ENCODE peak calls at places on chromosomes 13 and 19, in four cellular contexts. One of them, this sample, is unnamed.

GRCh38 chr13:30985637-30986205 is 53.3 kb downstream of the TEX26 start:
- DNase-seq in dorsolateral prefrontal cortex: no peak
- DNase-seq in uterus: no peak
- DNase-seq in psoas muscle: no peak
- DNase-seq in this sample: no peak

GRCh38 chr19:39310558-39311311 is 9.9 kb downstream of the LRFN1 start:
- DNase-seq in dorsolateral prefrontal cortex: peak
- DNase-seq in uterus: no peak
- DNase-seq in psoas muscle: no peak
- DNase-seq in this sample: no peak

GRCh38 chr13:86881390-86881789 is 789.8 kb upstream of the SLITRK5 start:
- DNase-seq in dorsolateral prefrontal cortex: no peak
- DNase-seq in uterus: no peak
- DNase-seq in psoas muscle: no peak
- DNase-seq in this sample: no peak

GRCh38 chr13:106522898-106523525 is 12.4 kb downstream of the EFNB2 start:
- DNase-seq in dorsolateral prefrontal cortex: no peak
- DNase-seq in uterus: no peak
- DNase-seq in psoas muscle: no peak
- DNase-seq in this sample: no peak

GRCh38 chr19:24069907-24070657 is 16.9 kb upstream of the ZNF254 start:
- DNase-seq in dorsolateral prefrontal cortex: no peak
- DNase-seq in uterus: no peak
- DNase-seq in psoas muscle: no peak
- DNase-seq in this sample: no peak

GRCh38 chr13:26867451-26868067 is 107.0 kb upstream of the GPR12 start:
- DNase-seq in dorsolateral prefrontal cortex: no peak
- DNase-seq in uterus: no peak
- DNase-seq in psoas muscle: no peak
- DNase-seq in this sample: peak

GRCh38 chr19:38483016-38483630 is 49.6 kb downstream of the RYR1 start:
- DNase-seq in dorsolateral prefrontal cortex: no peak
- DNase-seq in uterus: no peak
- DNase-seq in psoas muscle: no peak
- DNase-seq in this sample: no peak

GRCh38 chr19:49613374-49613773 is 22.4 kb downstream of the PRR12 start:
- DNase-seq in dorsolateral prefrontal cortex: no peak
- DNase-seq in uterus: no peak
- DNase-seq in psoas muscle: no peak
- DNase-seq in this sample: no peak

GRCh38 chr13:84917252-84917878 is 881.9 kb downstream of the SLITRK6 start:
- DNase-seq in dorsolateral prefrontal cortex: no peak
- DNase-seq in uterus: no peak
- DNase-seq in psoas muscle: no peak
- DNase-seq in this sample: no peak

GRCh38 chr13:59269476-59269875 is 894.3 kb downstream of the DIAPH3 start:
- DNase-seq in dorsolateral prefrontal cortex: no peak
- DNase-seq in uterus: no peak
- DNase-seq in psoas muscle: no peak
- DNase-seq in this sample: no peak

GRCh38 chr13:114229486-114229885 is 5.2 kb upstream of the CDC16 start:
- DNase-seq in dorsolateral prefrontal cortex: no peak
- DNase-seq in uterus: no peak
- DNase-seq in psoas muscle: no peak
- DNase-seq in this sample: no peak

GRCh38 chr19:13959962-13960862 is 7.9 kb downstream of the DCAF15 start:
- DNase-seq in dorsolateral prefrontal cortex: no peak
- DNase-seq in uterus: no peak
- DNase-seq in psoas muscle: no peak
- DNase-seq in this sample: no peak

GRCh38 chr13:96080676-96081075 is 9.2 kb upstream of the HS6ST3 start:
- DNase-seq in dorsolateral prefrontal cortex: no peak
- DNase-seq in uterus: no peak
- DNase-seq in psoas muscle: no peak
- DNase-seq in this sample: no peak

GRCh38 chr13:79678100-79678499 is 197.1 kb downstream of the NDFIP2 start:
- DNase-seq in dorsolateral prefrontal cortex: no peak
- DNase-seq in uterus: no peak
- DNase-seq in psoas muscle: no peak
- DNase-seq in this sample: no peak

GRCh38 chr19:33110201-33110910 is 21.6 kb upstream of the WDR88 start:
- DNase-seq in dorsolateral prefrontal cortex: no peak
- DNase-seq in uterus: no peak
- DNase-seq in psoas muscle: no peak
- DNase-seq in this sample: no peak

GRCh38 chr19:28594737-28595136 is 618.2 kb downstream of the UQCRFS1 start:
- DNase-seq in dorsolateral prefrontal cortex: no peak
- DNase-seq in uterus: no peak
- DNase-seq in psoas muscle: no peak
- DNase-seq in this sample: no peak

GRCh38 chr19:2230029-2230531 is 6.0 kb downstream of the PLEKHJ1 start:
- DNase-seq in dorsolateral prefrontal cortex: no peak
- DNase-seq in uterus: no peak
- DNase-seq in psoas muscle: no peak
- DNase-seq in this sample: no peak

GRCh38 chr19:2232286-2233151 is 3.6 kb downstream of the PLEKHJ1 start:
- DNase-seq in dorsolateral prefrontal cortex: no peak
- DNase-seq in uterus: no peak
- DNase-seq in psoas muscle: no peak
- DNase-seq in this sample: no peak

GRCh38 chr19:2230807-2231533 is 5.2 kb downstream of the PLEKHJ1 start:
- DNase-seq in dorsolateral prefrontal cortex: no peak
- DNase-seq in uterus: no peak
- DNase-seq in psoas muscle: no peak
- DNase-seq in this sample: no peak

GRCh38 chr19:2233601-2234280 is 2.4 kb downstream of the PLEKHJ1 start:
- DNase-seq in dorsolateral prefrontal cortex: no peak
- DNase-seq in uterus: no peak
- DNase-seq in psoas muscle: no peak
- DNase-seq in this sample: no peak

DNA sequence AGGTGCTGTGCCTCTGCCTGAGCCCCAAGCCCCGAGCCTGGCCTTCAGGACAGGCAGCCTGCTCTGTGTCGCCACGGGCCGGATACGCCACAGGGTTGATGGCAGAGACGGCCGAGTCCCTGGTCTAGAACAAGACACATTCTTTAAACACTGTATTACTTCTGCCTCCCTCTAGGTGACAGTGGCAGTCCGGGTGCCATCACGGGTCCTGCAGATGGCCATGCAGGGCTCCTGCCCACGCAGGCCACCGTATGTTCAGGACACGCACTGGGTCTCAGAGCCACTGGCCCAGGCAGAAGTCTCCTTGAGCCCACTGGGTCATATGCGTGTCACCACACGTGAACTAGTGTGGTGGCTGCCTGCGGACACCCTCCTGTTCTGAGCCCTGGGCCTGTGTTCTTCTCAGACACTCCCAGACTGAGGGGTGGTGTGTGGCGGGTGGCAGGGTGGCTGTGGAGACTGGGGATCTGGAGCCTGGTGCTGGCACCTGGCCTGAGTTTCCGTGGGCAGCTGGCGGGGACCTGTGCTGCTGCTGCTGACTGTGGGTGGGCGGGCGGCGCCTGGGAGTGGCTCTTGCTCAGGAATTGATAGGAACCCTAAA is 4.4 kb downstream of the PLEKHJ1 start:
- DNase-seq in dorsolateral prefrontal cortex: peak
- DNase-seq in uterus: no peak
- DNase-seq in psoas muscle: no peak
- DNase-seq in this sample: no peak
- TF ChIP-seq CTCF in dorsolateral prefrontal cortex: no peak
- TF ChIP-seq CTCF in uterus: no peak
- TF ChIP-seq CTCF in psoas muscle: peak
- TF ChIP-seq CTCF in this sample: no peak

GRCh38 chr13:32262619-32263018 is 52.5 kb downstream of the ZAR1L start:
- DNase-seq in dorsolateral prefrontal cortex: no peak
- DNase-seq in uterus: no peak
- DNase-seq in psoas muscle: no peak
- DNase-seq in this sample: no peak

GRCh38 chr13:32264407-32264806 is 50.8 kb downstream of the ZAR1L start:
- DNase-seq in dorsolateral prefrontal cortex: no peak
- DNase-seq in uterus: peak
- DNase-seq in psoas muscle: peak
- DNase-seq in this sample: no peak

GRCh38 chr13:32265726-32266125 is 49.4 kb downstream of the ZAR1L start:
- DNase-seq in dorsolateral prefrontal cortex: no peak
- DNase-seq in uterus: no peak
- DNase-seq in psoas muscle: no peak
- DNase-seq in this sample: no peak

GRCh38 chr13:32267836-32268439 is 47.2 kb downstream of the ZAR1L start:
- DNase-seq in dorsolateral prefrontal cortex: no peak
- DNase-seq in uterus: no peak
- DNase-seq in psoas muscle: no peak
- DNase-seq in this sample: peak

DNA sequence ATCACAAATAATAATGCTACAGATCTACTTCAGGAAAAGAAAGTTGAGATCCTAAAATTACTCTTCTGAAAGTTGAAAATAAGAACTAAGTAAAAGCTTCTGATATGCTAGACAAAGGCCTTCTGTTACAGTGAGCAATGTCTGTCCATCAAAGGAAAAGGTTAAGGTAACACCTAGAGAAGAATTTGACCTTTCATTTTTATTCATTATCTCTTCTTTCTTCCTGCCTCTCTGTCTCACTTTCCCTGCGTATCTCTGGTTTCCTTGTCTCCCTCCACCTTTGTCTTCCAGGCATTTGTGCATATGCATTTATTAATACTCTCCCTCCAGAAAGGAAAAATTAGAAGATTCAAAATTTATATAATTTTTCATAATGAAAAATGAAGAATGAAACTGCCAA is 49.0 kb downstream of the ZAR1L start:
- DNase-seq in dorsolateral prefrontal cortex: no peak
- DNase-seq in uterus: no peak
- DNase-seq in psoas muscle: no peak
- DNase-seq in this sample: no peak
- TF ChIP-seq CTCF in dorsolateral prefrontal cortex: no peak
- TF ChIP-seq CTCF in uterus: no peak
- TF ChIP-seq CTCF in psoas muscle: no peak
- TF ChIP-seq CTCF in this sample: no peak

GRCh38 chr19:43229315-43229714 is 23.9 kb upstream of the PSG4 start:
- DNase-seq in dorsolateral prefrontal cortex: no peak
- DNase-seq in uterus: no peak
- DNase-seq in psoas muscle: no peak
- DNase-seq in this sample: no peak
- TF ChIP-seq CTCF in dorsolateral prefrontal cortex: no peak
- TF ChIP-seq CTCF in uterus: no peak
- TF ChIP-seq CTCF in psoas muscle: no peak
- TF ChIP-seq CTCF in this sample: no peak

GRCh38 chr19:18588611-18589379 is at the start of gene REX1BD:
- DNase-seq in dorsolateral prefrontal cortex: peak
- DNase-seq in uterus: peak
- DNase-seq in psoas muscle: peak
- DNase-seq in this sample: peak

GRCh38 chr19:18587561-18587960 is 1.0 kb upstream of the REX1BD start:
- DNase-seq in dorsolateral prefrontal cortex: no peak
- DNase-seq in uterus: no peak
- DNase-seq in psoas muscle: no peak
- DNase-seq in this sample: no peak

GRCh38 chr19:18587962-18588610 is 512 bp upstream of the REX1BD start:
- DNase-seq in dorsolateral prefrontal cortex: no peak
- DNase-seq in uterus: no peak
- DNase-seq in psoas muscle: no peak
- DNase-seq in this sample: no peak

GRCh38 chr19:18590273-18591272 is 2.0 kb downstream of the REX1BD start:
- DNase-seq in dorsolateral prefrontal cortex: peak
- DNase-seq in uterus: no peak
- DNase-seq in psoas muscle: peak
- DNase-seq in this sample: no peak

DNA sequence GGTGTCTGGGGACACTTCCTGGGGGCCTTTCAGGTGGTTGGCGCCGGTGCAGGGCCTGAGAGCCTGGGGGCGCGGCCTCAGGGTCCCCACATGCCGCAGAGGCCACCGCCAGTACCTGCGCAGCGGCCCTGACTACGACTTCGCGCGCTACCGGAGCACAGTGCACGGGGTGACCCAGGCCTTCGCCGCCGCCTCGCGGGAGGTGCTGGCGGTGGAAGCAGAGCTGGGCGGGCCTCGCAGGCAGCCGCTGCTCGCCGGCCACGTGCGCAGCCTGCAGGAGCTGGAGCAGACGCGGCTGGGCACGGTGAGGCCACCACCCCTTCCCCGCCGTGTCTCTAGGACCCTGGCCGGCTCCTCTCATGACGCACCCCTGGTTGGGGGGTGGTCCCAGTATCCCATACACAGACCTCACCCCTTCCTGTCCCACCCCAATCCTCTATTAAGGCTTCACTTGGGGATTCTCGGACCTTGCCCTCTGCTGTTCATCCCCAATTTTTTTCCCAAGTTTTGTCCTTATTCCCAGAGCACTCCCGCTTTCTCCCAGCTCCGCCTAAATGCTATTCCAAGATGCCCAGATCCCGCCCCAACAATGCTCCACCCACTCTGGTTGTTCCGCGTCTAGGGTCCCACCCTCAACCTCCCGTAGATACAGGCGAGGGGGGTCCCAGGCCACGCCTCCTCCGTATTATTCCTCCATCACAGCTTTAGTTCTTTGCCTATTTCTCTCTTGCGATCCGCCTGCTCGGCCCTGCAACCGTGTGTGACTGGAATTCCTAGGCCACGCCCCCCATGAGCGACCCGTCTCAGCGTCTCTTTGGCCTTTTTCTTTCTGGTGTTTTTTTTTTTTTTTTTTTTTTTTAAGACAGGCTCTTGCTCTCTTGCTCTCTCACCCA is 1.0 kb downstream of the REX1BD start:
- DNase-seq in dorsolateral prefrontal cortex: peak
- DNase-seq in uterus: peak
- DNase-seq in psoas muscle: peak
- DNase-seq in this sample: peak
- TF ChIP-seq CTCF in dorsolateral prefrontal cortex: no peak
- TF ChIP-seq CTCF in uterus: no peak
- TF ChIP-seq CTCF in psoas muscle: no peak
- TF ChIP-seq CTCF in this sample: peak

DNA sequence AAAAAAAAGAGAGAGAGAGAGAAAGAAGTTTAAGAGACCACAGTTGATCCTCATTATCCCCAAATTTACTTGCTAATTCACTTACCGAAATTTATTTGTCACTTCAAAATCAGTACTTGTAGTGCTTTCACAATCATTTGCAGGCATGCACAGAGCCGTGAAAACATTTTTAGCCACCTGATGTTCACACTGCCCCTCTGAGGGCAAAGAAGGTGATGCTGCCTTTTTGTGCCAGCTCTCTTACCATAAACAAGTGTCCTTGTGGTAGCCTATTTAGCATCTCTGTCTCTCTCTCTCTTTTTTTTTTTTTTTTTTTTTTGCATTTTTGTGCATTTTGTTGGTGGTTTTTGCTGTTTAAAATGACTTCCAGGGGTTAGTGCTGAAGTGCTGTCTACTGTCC is 24.0 kb upstream of the CASP14 start:
- DNase-seq in dorsolateral prefrontal cortex: no peak
- DNase-seq in uterus: no peak
- DNase-seq in psoas muscle: no peak
- DNase-seq in this sample: no peak
- TF ChIP-seq CTCF in dorsolateral prefrontal cortex: no peak
- TF ChIP-seq CTCF in uterus: no peak
- TF ChIP-seq CTCF in psoas muscle: no peak
- TF ChIP-seq CTCF in this sample: peak